ENCODE peak calls at places on chromosomes 2 and 18, in seven cellular contexts. G is spleen, B is PC-9, X is BE2C, O is PC-3, N is suprapubic skin, I is IMR-90. E is an unnamed sample. For H3K4me1, the result is how much of the 10 kb centered on the place peaks cover.

GRCh38 chr2:56952871-56953270 is 769.1 kb downstream of the CCDC85A start:
- DNase-seq in G (no peak), B (no peak), X (no peak), O (no peak), N (no peak), I (no peak), E (no peak)

GRCh38 chr2:187993516-187993915 is 298.2 kb upstream of the GULP1 start:
- DNase-seq in G (no peak), B (no peak), X (no peak), O (no peak), N (no peak), I (peak), E (no peak)

GRCh38 chr2:151808258-151809072 is 19.8 kb downstream of the ARL5A start:
- DNase-seq in G (no peak), B (no peak), X (no peak), O (peak), N (no peak), I (peak), E (no peak)

GRCh38 chr2:64404743-64405142 is 49.2 kb upstream of the LGALSL start:
- DNase-seq in G (no peak), B (no peak), X (no peak), O (peak), N (peak), I (no peak), E (peak)

GRCh38 chr18:13257361-13257980 is 38.9 kb downstream of the LDLRAD4 start:
- DNase-seq in G (no peak), B (no peak), X (no peak), O (no peak), N (no peak), I (no peak), E (no peak)

GRCh38 chr2:71700041-71700879 is 246.9 kb downstream of the DYSF start:
- DNase-seq in G (peak), B (no peak), X (no peak), O (no peak), N (peak), I (no peak), E (no peak)

GRCh38 chr18:395481-396250 is 104.8 kb downstream of the COLEC12 start:
- DNase-seq in G (no peak), B (peak), X (peak), O (peak), N (peak), I (peak), E (no peak)

GRCh38 chr2:174376967-174377366 is 18.6 kb upstream of the SCRN3 start:
- DNase-seq in G (no peak), B (peak), X (no peak), O (peak), N (no peak), I (peak), E (no peak)

GRCh38 chr2:177799531-177799930 is 273.0 kb downstream of the PDE11A start:
- DNase-seq in G (no peak), B (no peak), X (peak), O (peak), N (no peak), I (peak), E (no peak)

GRCh38 chr18:46324087-46324486 is 219.9 kb downstream of the HAUS1 start:
- DNase-seq in G (no peak), B (no peak), X (no peak), O (no peak), N (no peak), I (no peak), E (no peak)

GRCh38 chr2:128306081-128306930 is 12.4 kb downstream of the HS6ST1 start:
- DNase-seq in G (no peak), B (no peak), X (no peak), O (peak), N (peak), I (peak), E (peak)

GRCh38 chr2:188285049-188285448 is 6.6 kb upstream of the GULP1 start:
- DNase-seq in G (no peak), B (no peak), X (no peak), O (no peak), N (no peak), I (no peak), E (no peak)

GRCh38 chr2:224400174-224400810 is 1.6 kb downstream of the FAM124B start:
- DNase-seq in G (no peak), B (no peak), X (no peak), O (no peak), N (no peak), I (no peak), E (no peak)

GRCh38 chr2:200784215-200784614 is 27.5 kb upstream of the BZW1 start:
- DNase-seq in G (no peak), B (no peak), X (no peak), O (no peak), N (no peak), I (no peak), E (no peak)

GRCh38 chr2:52264488-52264887 is 1232.6 kb upstream of the NRXN1 start:
- DNase-seq in G (no peak), B (no peak), X (no peak), O (no peak), N (no peak), I (no peak), E (no peak)

GRCh38 chr2:24418166-24418843 is 58.0 kb upstream of the ITSN2 start:
- DNase-seq in G (no peak), B (no peak), X (no peak), O (no peak), N (no peak), I (no peak), E (no peak)

DNA sequence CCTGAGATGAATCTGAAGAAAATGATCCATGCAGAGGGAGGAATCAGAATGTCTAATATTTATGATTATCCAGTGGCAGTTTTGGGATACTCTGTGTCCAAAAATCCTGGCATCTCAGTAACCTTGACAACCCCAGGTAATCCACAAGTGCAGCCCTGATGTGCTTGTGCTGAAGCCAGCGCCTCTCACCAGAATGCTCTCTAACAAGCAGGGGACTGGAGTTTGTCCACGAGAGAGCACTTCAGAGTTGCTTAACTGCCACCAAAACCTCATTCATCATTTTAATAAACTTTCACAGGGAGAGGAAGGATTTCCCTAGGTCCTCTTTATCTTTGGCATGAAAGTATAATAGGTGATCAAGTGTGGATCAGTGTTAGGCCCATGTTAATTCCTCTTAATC is 418.5 kb downstream of the CMPK2 start:
- DNase-seq in G (no peak), B (no peak), X (no peak), O (no peak), N (no peak), I (no peak), E (no peak)
- TF ChIP-seq CTCF in G (no peak), B (no peak), X (no peak), O (no peak), N (no peak), I (no peak), E (no peak)

GRCh38 chr18:63179422-63179821 is 140.1 kb downstream of the BCL2 start:
- DNase-seq in G (no peak), B (no peak), X (no peak), O (no peak), N (no peak), I (no peak), E (no peak)

GRCh38 chr18:63177259-63177658 is 142.3 kb downstream of the BCL2 start:
- DNase-seq in G (peak), B (no peak), X (peak), O (no peak), N (no peak), I (no peak), E (no peak)

GRCh38 chr18:63177822-63178525 is 141.6 kb downstream of the BCL2 start:
- DNase-seq in G (peak), B (no peak), X (peak), O (no peak), N (no peak), I (no peak), E (no peak)

GRCh38 chr18:63180333-63180732 is 139.2 kb downstream of the BCL2 start:
- DNase-seq in G (peak), B (no peak), X (no peak), O (no peak), N (no peak), I (no peak), E (no peak)

DNA sequence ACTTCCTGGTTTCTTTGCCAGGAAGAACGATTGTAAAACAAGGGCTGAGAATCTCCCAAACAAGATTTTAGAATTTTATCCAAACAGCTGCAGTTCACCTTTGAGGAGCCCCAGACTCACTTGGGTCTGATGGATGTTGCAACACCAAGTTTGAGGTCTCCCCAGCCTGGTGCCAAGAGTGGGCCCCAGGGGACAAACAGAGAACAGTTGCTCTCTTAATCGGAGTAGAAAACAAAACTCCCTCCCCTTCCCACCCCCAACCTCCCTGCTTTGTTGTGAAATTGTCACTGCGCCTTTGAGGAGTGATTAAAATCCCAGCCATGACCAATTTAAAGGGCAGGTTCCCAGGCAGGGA is 141.1 kb downstream of the BCL2 start:
- DNase-seq in G (peak), B (no peak), X (no peak), O (no peak), N (peak), I (no peak), E (no peak)
- H3K4me3 ChIP-seq in G (no peak), B (no peak), X (peak), O (no peak), N (peak), I (no peak), E (no peak)

GRCh38 chr2:121191191-121192170 is 93.5 kb downstream of the TFCP2L1 start:
- DNase-seq in G (peak), B (no peak), X (no peak), O (no peak), N (no peak), I (no peak), E (peak)
- H3K4me1 ChIP-seq in G (under half), B (under half), X (under half), O (under half), N (under half), I (under half), E (under half)

GRCh38 chr2:117770696-117771095 is 43.8 kb upstream of the DDX18 start:
- DNase-seq in G (no peak), B (no peak), X (no peak), O (no peak), N (no peak), I (no peak), E (no peak)

GRCh38 chr2:117775820-117776219 is 38.7 kb upstream of the DDX18 start:
- DNase-seq in G (no peak), B (no peak), X (no peak), O (no peak), N (no peak), I (no peak), E (no peak)

GRCh38 chr2:117776888-117777287 is 37.6 kb upstream of the DDX18 start:
- DNase-seq in G (no peak), B (no peak), X (no peak), O (no peak), N (no peak), I (no peak), E (no peak)

GRCh38 chr2:117774716-117775115 is 39.8 kb upstream of the DDX18 start:
- DNase-seq in G (no peak), B (no peak), X (no peak), O (no peak), N (no peak), I (no peak), E (no peak)

DNA sequence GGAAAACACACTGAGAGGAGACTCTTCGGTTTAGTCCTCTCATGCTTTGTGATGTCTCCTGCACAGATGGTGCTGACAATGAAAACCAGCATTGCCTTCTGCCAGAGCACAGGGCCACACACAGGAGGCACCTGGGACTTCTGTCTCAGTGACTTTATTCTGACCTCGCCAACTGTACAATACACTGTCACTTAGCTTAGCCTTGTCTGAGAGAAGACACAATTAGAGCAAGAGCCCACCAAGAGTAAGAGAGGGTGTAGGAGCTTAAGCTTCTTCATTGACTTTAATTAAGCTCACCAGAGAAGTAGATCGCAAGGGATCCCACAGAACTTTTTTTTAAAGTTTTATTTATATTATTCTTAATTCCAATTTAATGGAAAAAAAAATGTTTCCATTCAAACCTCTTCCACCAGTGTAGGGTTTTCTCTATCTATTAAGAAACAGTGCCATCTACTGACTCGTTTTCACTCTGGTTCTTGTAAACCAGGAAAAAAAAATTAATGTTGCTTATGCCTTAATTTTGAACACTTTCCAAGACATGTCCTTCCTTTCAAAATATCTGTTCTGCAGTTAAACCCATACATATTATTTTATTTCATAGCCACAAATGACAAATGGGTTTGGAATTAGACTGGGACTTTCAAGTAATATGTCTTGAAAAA is 42.4 kb upstream of the DDX18 start:
- DNase-seq in G (no peak), B (no peak), X (no peak), O (peak), N (no peak), I (peak), E (no peak)
- TF ChIP-seq CTCF in G (no peak), B (peak), X (peak), O (peak), N (no peak), I (peak), E (peak)

GRCh38 chr18:34710430-34711386 is 610 bp downstream of the DTNA start:
- DNase-seq in G (no peak), B (no peak), X (no peak), O (no peak), N (no peak), I (peak), E (no peak)

GRCh38 chr18:34704823-34705222 is 5.3 kb upstream of the DTNA start:
- DNase-seq in G (no peak), B (no peak), X (no peak), O (no peak), N (no peak), I (no peak), E (no peak)

GRCh38 chr18:34709104-34709503 is 994 bp upstream of the DTNA start:
- DNase-seq in G (no peak), B (no peak), X (no peak), O (peak), N (peak), I (peak), E (no peak)

GRCh38 chr18:34709631-34710429 is at the start of gene DTNA:
- DNase-seq in G (no peak), B (no peak), X (no peak), O (peak), N (no peak), I (peak), E (no peak)

DNA sequence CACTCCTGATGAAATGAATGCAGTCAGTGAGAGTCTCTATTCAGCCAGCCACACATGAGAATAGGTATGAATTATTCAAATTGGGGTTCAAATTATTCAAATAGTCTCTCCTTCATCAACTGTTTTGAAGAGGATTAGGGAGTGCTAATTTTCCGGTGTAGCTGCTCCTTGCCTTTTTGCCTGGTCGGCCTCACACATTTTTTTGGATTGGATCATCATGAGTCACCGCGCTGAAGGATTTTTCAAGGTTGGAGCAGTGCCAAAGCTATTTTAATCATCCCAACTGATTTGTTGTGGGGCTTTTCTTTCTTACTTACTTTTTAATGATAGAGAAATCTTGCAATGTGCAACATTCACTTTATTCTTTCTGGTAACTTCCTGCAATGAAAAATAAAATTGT is 2.4 kb upstream of the DTNA start:
- DNase-seq in G (no peak), B (peak), X (no peak), O (peak), N (peak), I (peak), E (no peak)
- H3K4me3 ChIP-seq in G (no peak), B (no peak), X (no peak), O (peak), N (no peak), I (no peak), E (no peak)

GRCh38 chr2:16049406-16049805 is 109.1 kb downstream of the MYCN start:
- DNase-seq in G (no peak), B (no peak), X (peak), O (no peak), N (no peak), I (no peak), E (no peak)
- H3K4me1 ChIP-seq in G (under half), B (under half), X (under half), O (under half), N (under half), I (under half), E (under half)

DNA sequence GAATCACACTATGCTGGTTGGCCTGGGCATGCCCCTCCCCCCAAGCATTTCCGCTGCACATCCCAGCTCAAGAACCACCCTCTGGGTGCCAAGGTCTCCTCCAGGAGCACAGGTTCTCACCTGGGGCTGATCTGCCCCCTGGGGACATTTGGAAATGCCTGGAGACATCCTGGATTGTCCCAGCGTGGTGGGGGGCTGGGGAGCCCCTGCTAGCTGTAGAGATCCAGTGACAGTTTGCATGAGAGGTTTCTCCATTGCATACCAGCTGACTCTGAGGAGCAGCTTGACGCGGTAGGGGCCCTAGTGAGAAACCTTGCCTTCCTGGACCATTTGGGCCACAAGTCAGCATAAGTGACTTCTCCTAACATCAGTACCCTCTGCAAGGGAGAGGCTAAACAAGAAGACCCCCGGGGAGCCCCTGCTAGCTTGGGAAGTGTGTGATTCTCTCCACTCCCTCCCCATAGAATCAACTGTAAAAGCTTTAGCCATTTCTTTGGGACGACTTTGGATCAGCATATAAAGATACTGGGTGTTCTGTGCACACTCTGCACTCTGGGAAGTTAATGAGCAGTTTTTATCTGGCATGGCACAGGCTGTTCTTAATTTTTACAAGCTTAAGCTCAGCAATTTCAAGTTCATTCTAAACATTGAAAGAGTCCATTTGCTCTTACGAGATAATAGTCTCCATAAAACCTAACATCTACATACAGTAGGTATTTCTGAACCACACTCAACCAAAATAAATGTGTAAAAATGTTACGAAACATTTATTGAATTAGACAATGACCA is 94.1 kb downstream of the GBX2 start:
- DNase-seq in G (no peak), B (no peak), X (no peak), O (no peak), N (no peak), I (no peak), E (no peak)
- TF ChIP-seq CTCF in G (no peak), B (no peak), X (no peak), O (no peak), N (no peak), I (no peak), E (no peak)

DNA sequence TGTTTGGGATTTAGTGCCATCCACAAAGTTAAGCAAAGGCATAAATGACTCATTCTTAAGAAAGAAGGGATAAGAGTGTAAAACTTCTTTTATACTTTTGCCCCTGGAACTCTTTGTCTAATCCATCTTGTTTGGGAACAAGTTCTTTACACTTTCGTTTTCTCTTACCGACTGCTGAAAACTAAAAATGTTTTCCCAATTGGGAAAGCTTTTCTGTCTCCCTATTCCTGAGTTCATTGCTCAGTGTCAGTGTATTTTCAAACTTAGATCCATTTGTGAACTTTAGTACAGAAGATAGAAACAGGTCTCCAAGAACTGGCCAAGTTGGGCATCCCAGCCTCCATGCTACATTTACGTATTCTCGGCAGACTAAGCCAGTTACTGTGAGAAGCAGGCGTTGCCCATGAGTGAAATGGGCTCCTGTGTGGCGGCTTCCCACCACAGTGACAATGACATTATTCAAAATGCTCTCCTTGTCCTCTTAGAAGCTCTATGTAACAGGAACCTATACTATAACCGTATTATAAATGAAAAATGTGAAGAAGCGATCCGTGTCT is 51.7 kb downstream of the TGOLN2 start:
- DNase-seq in G (no peak), B (no peak), X (no peak), O (no peak), N (no peak), I (no peak), E (no peak)
- H3K4me3 ChIP-seq in G (no peak), B (no peak), X (no peak), O (no peak), N (peak), I (no peak), E (peak)

E was measured in lower lobe of right lung.